ENCODE peak calls at places on chromosome 15, in nine cellular contexts. One of them, this sample, is unnamed.
A peak's percentile ranks its signal among the peaks of the same experiment; 100 is the strongest.

GRCh38 chr15:90142216-90143175 is 40.2 kb upstream of the IDH2 start:
- DNase-seq in astrocyte of the spinal cord: no peak
- DNase-seq in fibroblast of lung: no peak
- DNase-seq in spleen: no peak
- DNase-seq in hepatocyte: no peak
- DNase-seq in PC-9: no peak
- DNase-seq in lower lobe of right lung: peak; percentile 24
- DNase-seq in HCT116: no peak
- DNase-seq in epithelial cell of esophagus: no peak
- DNase-seq in this sample: no peak

GRCh38 chr15:80568298-80568697 is 126.8 kb upstream of the ABHD17C start:
- DNase-seq in fibroblast of lung: peak; percentile 83
- DNase-seq in epithelial cell of esophagus: peak; percentile 79
- DNase-seq in hepatocyte: no peak
- DNase-seq in astrocyte of the spinal cord: peak; percentile 74
- DNase-seq in HCT116: no peak
- DNase-seq in PC-9: no peak
- DNase-seq in spleen: no peak
- DNase-seq in lower lobe of right lung: no peak
- DNase-seq in this sample: peak; percentile 42

GRCh38 chr15:83210619-83211018 is 3.0 kb upstream of the HDGFL3 start:
- DNase-seq in PC-9: peak; percentile 67
- DNase-seq in epithelial cell of esophagus: peak; percentile 96
- DNase-seq in spleen: no peak
- DNase-seq in hepatocyte: peak; percentile 33
- DNase-seq in HCT116: no peak
- DNase-seq in lower lobe of right lung: no peak
- DNase-seq in fibroblast of lung: peak; percentile 72
- DNase-seq in astrocyte of the spinal cord: peak; percentile 43
- DNase-seq in this sample: peak; percentile 31

GRCh38 chr15:34810455-34811146 is 15.3 kb upstream of the ACTC1 start:
- DNase-seq in HCT116: no peak
- DNase-seq in astrocyte of the spinal cord: peak; percentile 93
- DNase-seq in fibroblast of lung: peak; percentile 98
- DNase-seq in spleen: no peak
- DNase-seq in PC-9: peak; percentile 74
- DNase-seq in hepatocyte: peak; percentile 47
- DNase-seq in lower lobe of right lung: no peak
- DNase-seq in epithelial cell of esophagus: peak; percentile 95
- DNase-seq in this sample: peak; percentile 93

GRCh38 chr15:69607101-69607500 is 154.5 kb downstream of the RPLP1 start:
- DNase-seq in HCT116: no peak
- DNase-seq in fibroblast of lung: peak; percentile 72
- DNase-seq in hepatocyte: no peak
- DNase-seq in spleen: no peak
- DNase-seq in epithelial cell of esophagus: no peak
- DNase-seq in PC-9: no peak
- DNase-seq in astrocyte of the spinal cord: no peak
- DNase-seq in lower lobe of right lung: no peak
- DNase-seq in this sample: peak; percentile 33

GRCh38 chr15:33908396-33908795 is 59.9 kb upstream of the CHRM5 start:
- DNase-seq in epithelial cell of esophagus: peak; percentile 42
- DNase-seq in PC-9: no peak
- DNase-seq in hepatocyte: no peak
- DNase-seq in spleen: no peak
- DNase-seq in astrocyte of the spinal cord: peak; percentile 34
- DNase-seq in fibroblast of lung: peak; percentile 71
- DNase-seq in lower lobe of right lung: no peak
- DNase-seq in HCT116: no peak
- DNase-seq in this sample: peak; percentile 50

GRCh38 chr15:34365836-34366235 is 1.2 kb downstream of the LPCAT4 start:
- DNase-seq in astrocyte of the spinal cord: no peak
- DNase-seq in PC-9: no peak
- DNase-seq in lower lobe of right lung: no peak
- DNase-seq in spleen: no peak
- DNase-seq in epithelial cell of esophagus: no peak
- DNase-seq in HCT116: no peak
- DNase-seq in fibroblast of lung: no peak
- DNase-seq in hepatocyte: no peak
- DNase-seq in this sample: no peak

GRCh38 chr15:31365655-31366127 is 39.1 kb downstream of the KLF13 start:
- DNase-seq in HCT116: no peak
- DNase-seq in PC-9: no peak
- DNase-seq in epithelial cell of esophagus: peak; percentile 84
- DNase-seq in astrocyte of the spinal cord: peak; percentile 75
- DNase-seq in spleen: peak; percentile 98
- DNase-seq in fibroblast of lung: peak; percentile 59
- DNase-seq in lower lobe of right lung: peak; percentile 98
- DNase-seq in hepatocyte: peak; percentile 93
- DNase-seq in this sample: peak; percentile 92

GRCh38 chr15:77650285-77650684 is 17.6 kb upstream of the LINGO1 start:
- DNase-seq in spleen: no peak
- DNase-seq in lower lobe of right lung: no peak
- DNase-seq in astrocyte of the spinal cord: no peak
- DNase-seq in fibroblast of lung: no peak
- DNase-seq in PC-9: no peak
- DNase-seq in HCT116: peak; percentile 12
- DNase-seq in epithelial cell of esophagus: no peak
- DNase-seq in hepatocyte: peak; percentile 37
- DNase-seq in this sample: peak; percentile 12

GRCh38 chr15:72604794-72605193 is 49.7 kb upstream of the GOLGA6B start:
- DNase-seq in PC-9: no peak
- DNase-seq in hepatocyte: no peak
- DNase-seq in lower lobe of right lung: no peak
- DNase-seq in fibroblast of lung: no peak
- DNase-seq in epithelial cell of esophagus: no peak
- DNase-seq in HCT116: peak; percentile 28
- DNase-seq in astrocyte of the spinal cord: no peak
- DNase-seq in spleen: no peak
- DNase-seq in this sample: no peak

GRCh38 chr15:89754361-89755154 is 3.5 kb upstream of the MESP1 start:
- DNase-seq in fibroblast of lung: no peak
- DNase-seq in PC-9: peak; percentile 84
- DNase-seq in HCT116: no peak
- DNase-seq in astrocyte of the spinal cord: no peak
- DNase-seq in lower lobe of right lung: no peak
- DNase-seq in epithelial cell of esophagus: no peak
- DNase-seq in hepatocyte: no peak
- DNase-seq in spleen: no peak
- DNase-seq in this sample: no peak

GRCh38 chr15:99057020-99057419 is 47.9 kb upstream of the SYNM start:
- DNase-seq in epithelial cell of esophagus: no peak
- DNase-seq in hepatocyte: no peak
- DNase-seq in HCT116: no peak
- DNase-seq in spleen: peak; percentile 32
- DNase-seq in astrocyte of the spinal cord: no peak
- DNase-seq in lower lobe of right lung: no peak
- DNase-seq in PC-9: no peak
- DNase-seq in fibroblast of lung: no peak
- DNase-seq in this sample: no peak

GRCh38 chr15:62115847-62116246 is 49.1 kb downstream of the C2CD4A start:
- DNase-seq in lower lobe of right lung: no peak
- DNase-seq in HCT116: no peak
- DNase-seq in spleen: no peak
- DNase-seq in astrocyte of the spinal cord: no peak
- DNase-seq in fibroblast of lung: no peak
- DNase-seq in PC-9: no peak
- DNase-seq in hepatocyte: peak; percentile 31
- DNase-seq in epithelial cell of esophagus: no peak
- DNase-seq in this sample: no peak

GRCh38 chr15:50077655-50078054 is 41.4 kb downstream of the ATP8B4 start:
- DNase-seq in lower lobe of right lung: no peak
- DNase-seq in PC-9: no peak
- DNase-seq in epithelial cell of esophagus: no peak
- DNase-seq in hepatocyte: no peak
- DNase-seq in fibroblast of lung: no peak
- DNase-seq in spleen: no peak
- DNase-seq in astrocyte of the spinal cord: no peak
- DNase-seq in HCT116: no peak
- DNase-seq in this sample: no peak

GRCh38 chr15:77664428-77664827 is 31.7 kb upstream of the LINGO1 start:
- DNase-seq in epithelial cell of esophagus: no peak
- DNase-seq in astrocyte of the spinal cord: no peak
- DNase-seq in lower lobe of right lung: no peak
- DNase-seq in hepatocyte: no peak
- DNase-seq in fibroblast of lung: no peak
- DNase-seq in HCT116: no peak
- DNase-seq in spleen: no peak
- DNase-seq in PC-9: no peak
- DNase-seq in this sample: no peak

GRCh38 chr15:100881573-100882336 is 2.1 kb downstream of the ALDH1A3 start:
- DNase-seq in fibroblast of lung: no peak
- DNase-seq in PC-9: no peak
- DNase-seq in hepatocyte: no peak
- DNase-seq in astrocyte of the spinal cord: no peak
- DNase-seq in epithelial cell of esophagus: no peak
- DNase-seq in HCT116: no peak
- DNase-seq in spleen: no peak
- DNase-seq in lower lobe of right lung: no peak
- DNase-seq in this sample: no peak

GRCh38 chr15:57505949-57506391 is 85.7 kb upstream of the MYZAP start:
- DNase-seq in epithelial cell of esophagus: peak; percentile 98
- DNase-seq in hepatocyte: peak; percentile 90
- DNase-seq in HCT116: no peak
- DNase-seq in fibroblast of lung: peak; percentile 35
- DNase-seq in spleen: no peak
- DNase-seq in PC-9: peak; percentile 96
- DNase-seq in lower lobe of right lung: peak; percentile 80
- DNase-seq in astrocyte of the spinal cord: peak; percentile 87
- DNase-seq in this sample: peak; percentile 82

GRCh38 chr15:47673343-47673761 is 44.0 kb upstream of the SEMA6D start:
- DNase-seq in astrocyte of the spinal cord: no peak
- DNase-seq in hepatocyte: peak; percentile 10
- DNase-seq in HCT116: no peak
- DNase-seq in lower lobe of right lung: no peak
- DNase-seq in PC-9: no peak
- DNase-seq in fibroblast of lung: peak; percentile 2
- DNase-seq in spleen: no peak
- DNase-seq in epithelial cell of esophagus: peak; percentile 13
- DNase-seq in this sample: peak; percentile 58

GRCh38 chr15:99143230-99143629 is 38.4 kb downstream of the SYNM start:
- DNase-seq in epithelial cell of esophagus: no peak
- DNase-seq in hepatocyte: no peak
- DNase-seq in HCT116: no peak
- DNase-seq in fibroblast of lung: no peak
- DNase-seq in lower lobe of right lung: no peak
- DNase-seq in astrocyte of the spinal cord: no peak
- DNase-seq in spleen: no peak
- DNase-seq in PC-9: no peak
- DNase-seq in this sample: no peak

GRCh38 chr15:58161436-58161835 is 23.3 kb downstream of the AQP9 start:
- DNase-seq in hepatocyte: no peak
- DNase-seq in HCT116: no peak
- DNase-seq in lower lobe of right lung: no peak
- DNase-seq in epithelial cell of esophagus: no peak
- DNase-seq in astrocyte of the spinal cord: no peak
- DNase-seq in PC-9: no peak
- DNase-seq in spleen: no peak
- DNase-seq in fibroblast of lung: no peak
- DNase-seq in this sample: no peak

GRCh38 chr15:90344632-90345031 is 7.5 kb upstream of the ZNF774 start:
- DNase-seq in hepatocyte: no peak
- DNase-seq in PC-9: no peak
- DNase-seq in spleen: no peak
- DNase-seq in lower lobe of right lung: no peak
- DNase-seq in HCT116: no peak
- DNase-seq in astrocyte of the spinal cord: no peak
- DNase-seq in epithelial cell of esophagus: no peak
- DNase-seq in fibroblast of lung: no peak
- DNase-seq in this sample: no peak

GRCh38 chr15:22918056-22918455 is 62.1 kb downstream of the CYFIP1 start:
- DNase-seq in lower lobe of right lung: no peak
- DNase-seq in hepatocyte: no peak
- DNase-seq in epithelial cell of esophagus: peak; percentile 71
- DNase-seq in PC-9: peak; percentile 38
- DNase-seq in HCT116: peak; percentile 23
- DNase-seq in fibroblast of lung: peak; percentile 51
- DNase-seq in astrocyte of the spinal cord: peak; percentile 34
- DNase-seq in spleen: peak; percentile 41
- DNase-seq in this sample: peak; percentile 14

GRCh38 chr15:95857758-95858157 is 472.7 kb upstream of the NR2F2 start:
- DNase-seq in spleen: no peak
- DNase-seq in fibroblast of lung: no peak
- DNase-seq in lower lobe of right lung: no peak
- DNase-seq in astrocyte of the spinal cord: no peak
- DNase-seq in HCT116: no peak
- DNase-seq in epithelial cell of esophagus: no peak
- DNase-seq in hepatocyte: no peak
- DNase-seq in PC-9: no peak
- DNase-seq in this sample: no peak
- H3K4me3 ChIP-seq in spleen: no peak overlapping the region
- H3K4me3 ChIP-seq in fibroblast of lung: no peak overlapping the region
- H3K4me3 ChIP-seq in lower lobe of right lung: no peak overlapping the region
- H3K4me3 ChIP-seq in astrocyte of the spinal cord: no peak overlapping the region
- H3K4me3 ChIP-seq in HCT116: no peak overlapping the region
- H3K4me3 ChIP-seq in epithelial cell of esophagus: no peak overlapping the region
- H3K4me3 ChIP-seq in hepatocyte: no peak overlapping the region
- H3K4me3 ChIP-seq in PC-9: no peak overlapping the region
- H3K4me3 ChIP-seq in this sample: no peak overlapping the region

DNA sequence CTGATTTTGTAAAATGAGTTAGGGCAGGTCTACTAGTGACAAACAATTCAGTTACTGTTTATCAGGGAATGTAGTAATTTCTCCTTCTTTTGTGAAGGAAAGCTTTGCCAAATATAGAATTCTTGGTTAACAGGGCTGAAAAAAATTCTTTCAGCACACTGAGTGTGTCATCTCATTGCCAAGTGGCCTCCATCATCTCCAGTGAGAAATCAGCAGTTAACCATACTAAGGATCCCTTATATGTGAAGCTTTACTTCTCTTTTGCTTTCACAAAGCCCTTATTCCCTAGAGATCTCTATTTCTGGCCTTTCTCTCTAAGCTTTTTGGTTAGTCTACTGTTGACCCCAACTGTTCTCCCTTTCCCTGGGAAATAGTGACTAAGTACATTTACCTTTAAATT is 269.1 kb downstream of the SCAPER start:
- DNase-seq in spleen: no peak
- DNase-seq in fibroblast of lung: no peak
- DNase-seq in HCT116: no peak
- DNase-seq in hepatocyte: no peak
- DNase-seq in PC-9: no peak
- DNase-seq in lower lobe of right lung: no peak
- DNase-seq in astrocyte of the spinal cord: no peak
- DNase-seq in epithelial cell of esophagus: no peak
- DNase-seq in this sample: peak; percentile 4
- TF ChIP-seq CTCF in spleen: no peak
- TF ChIP-seq CTCF in fibroblast of lung: no peak
- TF ChIP-seq CTCF in HCT116: no peak
- TF ChIP-seq CTCF in hepatocyte: no peak
- TF ChIP-seq CTCF in PC-9: no peak
- TF ChIP-seq CTCF in lower lobe of right lung: no peak
- TF ChIP-seq CTCF in astrocyte of the spinal cord: no peak
- TF ChIP-seq CTCF in epithelial cell of esophagus: no peak
- TF ChIP-seq CTCF in this sample: no peak

GRCh38 chr15:67049351-67050044 is 15.9 kb upstream of the SMAD3 start:
- DNase-seq in hepatocyte: peak; percentile 76
- DNase-seq in astrocyte of the spinal cord: peak; percentile 71
- DNase-seq in epithelial cell of esophagus: peak; percentile 93
- DNase-seq in HCT116: no peak
- DNase-seq in spleen: no peak
- DNase-seq in PC-9: peak; percentile 94
- DNase-seq in fibroblast of lung: peak; percentile 96
- DNase-seq in lower lobe of right lung: no peak
- DNase-seq in this sample: peak; percentile 75
- H3K4me3 ChIP-seq in hepatocyte: no peak overlapping the region
- H3K4me3 ChIP-seq in astrocyte of the spinal cord: no peak overlapping the region
- H3K4me3 ChIP-seq in epithelial cell of esophagus: no peak overlapping the region
- H3K4me3 ChIP-seq in HCT116: no peak overlapping the region
- H3K4me3 ChIP-seq in spleen: no peak overlapping the region
- H3K4me3 ChIP-seq in PC-9: no peak overlapping the region
- H3K4me3 ChIP-seq in fibroblast of lung: no peak overlapping the region
- H3K4me3 ChIP-seq in lower lobe of right lung: no peak overlapping the region
- H3K4me3 ChIP-seq in this sample: no peak overlapping the region

GRCh38 chr15:51879555-51879954 is 50.1 kb downstream of the TMOD3 start:
- DNase-seq in spleen: no peak
- DNase-seq in fibroblast of lung: peak; percentile 81
- DNase-seq in HCT116: no peak
- DNase-seq in epithelial cell of esophagus: peak; percentile 42
- DNase-seq in PC-9: no peak
- DNase-seq in astrocyte of the spinal cord: peak; percentile 73
- DNase-seq in hepatocyte: no peak
- DNase-seq in lower lobe of right lung: no peak
- DNase-seq in this sample: peak; percentile 71
- TF ChIP-seq CTCF in spleen: no peak
- TF ChIP-seq CTCF in fibroblast of lung: no peak
- TF ChIP-seq CTCF in HCT116: no peak
- TF ChIP-seq CTCF in epithelial cell of esophagus: no peak
- TF ChIP-seq CTCF in PC-9: no peak
- TF ChIP-seq CTCF in astrocyte of the spinal cord: no peak
- TF ChIP-seq CTCF in hepatocyte: no peak
- TF ChIP-seq CTCF in lower lobe of right lung: no peak
- TF ChIP-seq CTCF in this sample: no peak

This sample was measured in fibroblast of pulmonary artery.